ENCODE peak calls at places on chromosomes 1 and 21, in seven cellular contexts. N, X, Q, A, R, S and T are unnamed samples.
A peak's percentile ranks its signal among the peaks of the same experiment; 100 is the strongest.

GRCh38 chr1:23129846-23130245 is 38.8 kb downstream of the LUZP1 start:
- DNase-seq in N (no peak), X (no peak), Q (no peak), A (no peak), R (no peak), S (no peak), T (no peak)

GRCh38 chr21:45256912-45257672 is 30.6 kb downstream of the POFUT2 start:
- DNase-seq in N (no peak), X (no peak), Q (no peak), A (no peak), R (no peak), S (no peak), T (no peak)

GRCh38 chr1:26772687-26773086 is 15.1 kb upstream of the PIGV start:
- DNase-seq in N (no peak), X (peak; percentile 91), Q (no peak), A (no peak), R (peak; percentile 98), S (peak; percentile 70), T (peak; percentile 91)

GRCh38 chr1:90393025-90393424 is 324.1 kb downstream of the BARHL2 start:
- DNase-seq in N (no peak), X (no peak), Q (no peak), A (no peak), R (no peak), S (no peak), T (no peak)

GRCh38 chr21:36738489-36739126 is 39.7 kb downstream of the SIM2 start:
- DNase-seq in N (no peak), X (no peak), Q (no peak), A (no peak), R (no peak), S (no peak), T (no peak)

GRCh38 chr1:234722904-234723588 is 113.1 kb upstream of the IRF2BP2 start:
- DNase-seq in N (peak; percentile 74), X (peak; percentile 92), Q (peak; percentile 89), A (peak; percentile 70), R (peak; percentile 97), S (no peak), T (peak; percentile 62)

GRCh38 chr1:214439352-214440119 is 111.9 kb downstream of the PTPN14 start:
- DNase-seq in N (no peak), X (peak; percentile 98), Q (peak; percentile 93), A (no peak), R (peak; percentile 95), S (no peak), T (no peak)

GRCh38 chr1:57279909-57280666 is 143.8 kb downstream of the DAB1 start:
- DNase-seq in N (no peak), X (no peak), Q (no peak), A (no peak), R (peak; percentile 0), S (no peak), T (peak; percentile 4)

GRCh38 chr1:198064181-198064580 is 92.6 kb upstream of the NEK7 start:
- DNase-seq in N (no peak), X (no peak), Q (no peak), A (no peak), R (no peak), S (no peak), T (no peak)

GRCh38 chr1:230985711-230986110 is 6.8 kb downstream of the ARV1 start:
- DNase-seq in N (no peak), X (no peak), Q (no peak), A (no peak), R (no peak), S (no peak), T (no peak)

GRCh38 chr1:19814244-19814661 is 830 bp downstream of the RNF186 start:
- DNase-seq in N (no peak), X (no peak), Q (no peak), A (no peak), R (no peak), S (no peak), T (no peak)

GRCh38 chr1:19814681-19815503 is at the start of gene RNF186:
- DNase-seq in N (no peak), X (no peak), Q (no peak), A (no peak), R (no peak), S (no peak), T (no peak)

GRCh38 chr1:19817160-19817559 is 2.1 kb upstream of the RNF186 start:
- DNase-seq in N (no peak), X (no peak), Q (no peak), A (no peak), R (no peak), S (no peak), T (no peak)

GRCh38 chr1:19818324-19818723 is 3.2 kb upstream of the RNF186 start:
- DNase-seq in N (no peak), X (no peak), Q (no peak), A (no peak), R (no peak), S (no peak), T (no peak)

GRCh38 chr1:19815801-19816736 is 986 bp upstream of the RNF186 start:
- DNase-seq in N (no peak), X (no peak), Q (peak; percentile 66), A (no peak), R (no peak), S (no peak), T (no peak)
- TF ChIP-seq CTCF in N (no peak), X (no peak), Q (no peak), A (no peak), R (no peak), S (no peak), T (no peak)

GRCh38 chr1:145826030-145826429 is 2.0 kb downstream of the POLR3C start:
- DNase-seq in N (no peak), X (no peak), Q (no peak), A (no peak), R (no peak), S (no peak), T (no peak)
- TF ChIP-seq CTCF in N (no peak), X (no peak), Q (no peak), A (no peak), R (peak; percentile 7), S (no peak), T (no peak)

GRCh38 chr1:30111431-30111830 is 612.0 kb downstream of the MATN1 start:
- DNase-seq in N (peak; percentile 50), X (peak; percentile 56), Q (peak; percentile 35), A (peak; percentile 65), R (peak; percentile 46), S (no peak), T (peak; percentile 8)
- TF ChIP-seq CTCF in N (peak; percentile 22), X (peak; percentile 77), Q (peak; percentile 57), A (peak; percentile 25), R (peak; percentile 52), S (peak; percentile 71), T (peak; percentile 60)

GRCh38 chr21:43829575-43830119 is 35.4 kb upstream of the AGPAT3 start:
- DNase-seq in N (no peak), X (no peak), Q (no peak), A (no peak), R (no peak), S (no peak), T (no peak)
- TF ChIP-seq CTCF in N (no peak), X (peak; percentile 4), Q (no peak), A (no peak), R (no peak), S (no peak), T (no peak)